ENCODE peak calls at places on chromosomes 5 and 9, in eight cellular contexts. One of them, this sample, is unnamed.

GRCh38 chr9:101476576-101477208 is 41.1 kb upstream of the ALDOB start:
- DNase-seq in SK-N-SH: no peak
- DNase-seq in frontal cortex: no peak
- DNase-seq in HFF-Myc: no peak
- DNase-seq in head of caudate nucleus: no peak
- DNase-seq in psoas muscle: no peak
- DNase-seq in sciatic nerve: no peak
- DNase-seq in CD8-positive, alpha-beta T cell: no peak
- DNase-seq in this sample: no peak

GRCh38 chr5:39547548-39548154 is 122.9 kb upstream of the DAB2 start:
- DNase-seq in SK-N-SH: peak; percentile 14
- DNase-seq in head of caudate nucleus: no peak
- DNase-seq in psoas muscle: no peak
- DNase-seq in CD8-positive, alpha-beta T cell: no peak
- DNase-seq in HFF-Myc: peak; percentile 57
- DNase-seq in frontal cortex: peak; percentile 13
- DNase-seq in sciatic nerve: no peak
- DNase-seq in this sample: no peak

GRCh38 chr5:40733439-40733838 is 22.3 kb downstream of the TTC33 start:
- DNase-seq in sciatic nerve: no peak
- DNase-seq in frontal cortex: no peak
- DNase-seq in head of caudate nucleus: no peak
- DNase-seq in HFF-Myc: no peak
- DNase-seq in psoas muscle: no peak
- DNase-seq in SK-N-SH: no peak
- DNase-seq in CD8-positive, alpha-beta T cell: no peak
- DNase-seq in this sample: no peak

GRCh38 chr9:123378956-123379660 is 23.1 kb downstream of the CRB2 start:
- DNase-seq in CD8-positive, alpha-beta T cell: no peak
- DNase-seq in head of caudate nucleus: no peak
- DNase-seq in SK-N-SH: no peak
- DNase-seq in frontal cortex: peak; percentile 28
- DNase-seq in psoas muscle: no peak
- DNase-seq in HFF-Myc: no peak
- DNase-seq in sciatic nerve: no peak
- DNase-seq in this sample: no peak

GRCh38 chr5:135108569-135108968 is 74.5 kb upstream of the PITX1 start:
- DNase-seq in SK-N-SH: no peak
- DNase-seq in frontal cortex: no peak
- DNase-seq in head of caudate nucleus: no peak
- DNase-seq in sciatic nerve: no peak
- DNase-seq in CD8-positive, alpha-beta T cell: no peak
- DNase-seq in psoas muscle: no peak
- DNase-seq in HFF-Myc: no peak
- DNase-seq in this sample: no peak

GRCh38 chr5:143606043-143606752 is 202.7 kb upstream of the NR3C1 start:
- DNase-seq in sciatic nerve: no peak
- DNase-seq in frontal cortex: no peak
- DNase-seq in SK-N-SH: no peak
- DNase-seq in psoas muscle: no peak
- DNase-seq in CD8-positive, alpha-beta T cell: no peak
- DNase-seq in head of caudate nucleus: no peak
- DNase-seq in HFF-Myc: no peak
- DNase-seq in this sample: no peak

GRCh38 chr9:106961623-106962022 is 98.7 kb downstream of the ZNF462 start:
- DNase-seq in psoas muscle: no peak
- DNase-seq in HFF-Myc: no peak
- DNase-seq in sciatic nerve: no peak
- DNase-seq in head of caudate nucleus: no peak
- DNase-seq in SK-N-SH: no peak
- DNase-seq in CD8-positive, alpha-beta T cell: no peak
- DNase-seq in frontal cortex: no peak
- DNase-seq in this sample: no peak

GRCh38 chr9:130946778-130947617 is 8.0 kb upstream of the FIBCD1 start:
- DNase-seq in CD8-positive, alpha-beta T cell: no peak
- DNase-seq in sciatic nerve: no peak
- DNase-seq in HFF-Myc: no peak
- DNase-seq in SK-N-SH: no peak
- DNase-seq in frontal cortex: no peak
- DNase-seq in head of caudate nucleus: peak; percentile 29
- DNase-seq in psoas muscle: no peak
- DNase-seq in this sample: no peak

GRCh38 chr5:61010759-61011460 is 65.9 kb downstream of the NDUFAF2 start:
- DNase-seq in HFF-Myc: no peak
- DNase-seq in frontal cortex: no peak
- DNase-seq in CD8-positive, alpha-beta T cell: no peak
- DNase-seq in psoas muscle: no peak
- DNase-seq in SK-N-SH: no peak
- DNase-seq in sciatic nerve: no peak
- DNase-seq in head of caudate nucleus: no peak
- DNase-seq in this sample: no peak

GRCh38 chr5:142120247-142120935 is 11.8 kb downstream of the NDFIP1 start:
- DNase-seq in sciatic nerve: no peak
- DNase-seq in CD8-positive, alpha-beta T cell: no peak
- DNase-seq in HFF-Myc: no peak
- DNase-seq in frontal cortex: no peak
- DNase-seq in head of caudate nucleus: no peak
- DNase-seq in SK-N-SH: no peak
- DNase-seq in psoas muscle: no peak
- DNase-seq in this sample: no peak

GRCh38 chr5:95520176-95520575 is 34.6 kb downstream of the SKIC3 start:
- DNase-seq in HFF-Myc: no peak
- DNase-seq in SK-N-SH: no peak
- DNase-seq in frontal cortex: no peak
- DNase-seq in CD8-positive, alpha-beta T cell: no peak
- DNase-seq in psoas muscle: no peak
- DNase-seq in sciatic nerve: no peak
- DNase-seq in head of caudate nucleus: no peak
- DNase-seq in this sample: no peak

GRCh38 chr5:146205499-146206202 is 2.2 kb downstream of the RBM27 start:
- DNase-seq in head of caudate nucleus: no peak
- DNase-seq in frontal cortex: no peak
- DNase-seq in sciatic nerve: no peak
- DNase-seq in SK-N-SH: no peak
- DNase-seq in CD8-positive, alpha-beta T cell: no peak
- DNase-seq in psoas muscle: no peak
- DNase-seq in HFF-Myc: no peak
- DNase-seq in this sample: no peak

GRCh38 chr9:132683873-132684272 is 13.6 kb downstream of the GTF3C4 start:
- DNase-seq in SK-N-SH: no peak
- DNase-seq in psoas muscle: no peak
- DNase-seq in frontal cortex: no peak
- DNase-seq in HFF-Myc: no peak
- DNase-seq in CD8-positive, alpha-beta T cell: no peak
- DNase-seq in head of caudate nucleus: no peak
- DNase-seq in sciatic nerve: no peak
- DNase-seq in this sample: no peak

GRCh38 chr5:16149621-16150020 is 30.0 kb downstream of the MARCHF11 start:
- DNase-seq in psoas muscle: no peak
- DNase-seq in sciatic nerve: no peak
- DNase-seq in SK-N-SH: no peak
- DNase-seq in head of caudate nucleus: no peak
- DNase-seq in frontal cortex: no peak
- DNase-seq in HFF-Myc: no peak
- DNase-seq in CD8-positive, alpha-beta T cell: no peak
- DNase-seq in this sample: no peak

GRCh38 chr9:78725565-78725964 is 428.6 kb downstream of the PSAT1 start:
- DNase-seq in head of caudate nucleus: no peak
- DNase-seq in sciatic nerve: no peak
- DNase-seq in HFF-Myc: no peak
- DNase-seq in SK-N-SH: no peak
- DNase-seq in frontal cortex: no peak
- DNase-seq in psoas muscle: no peak
- DNase-seq in CD8-positive, alpha-beta T cell: no peak
- DNase-seq in this sample: no peak

GRCh38 chr9:77194423-77194822 is 17.1 kb downstream of the VPS13A start:
- DNase-seq in sciatic nerve: no peak
- DNase-seq in CD8-positive, alpha-beta T cell: no peak
- DNase-seq in frontal cortex: no peak
- DNase-seq in SK-N-SH: no peak
- DNase-seq in psoas muscle: no peak
- DNase-seq in HFF-Myc: no peak
- DNase-seq in head of caudate nucleus: no peak
- DNase-seq in this sample: no peak

GRCh38 chr5:166172597-166172996 is 2118.8 kb upstream of the WWC1 start:
- DNase-seq in CD8-positive, alpha-beta T cell: no peak
- DNase-seq in psoas muscle: no peak
- DNase-seq in SK-N-SH: no peak
- DNase-seq in frontal cortex: no peak
- DNase-seq in HFF-Myc: no peak
- DNase-seq in sciatic nerve: no peak
- DNase-seq in head of caudate nucleus: no peak
- DNase-seq in this sample: no peak

GRCh38 chr5:142684508-142685031 is 1.3 kb downstream of the FGF1 start:
- DNase-seq in frontal cortex: peak; percentile 42
- DNase-seq in psoas muscle: no peak
- DNase-seq in head of caudate nucleus: peak; percentile 89
- DNase-seq in HFF-Myc: no peak
- DNase-seq in CD8-positive, alpha-beta T cell: no peak
- DNase-seq in SK-N-SH: no peak
- DNase-seq in sciatic nerve: peak; percentile 74
- DNase-seq in this sample: no peak

GRCh38 chr9:108634164-108634563 is 221.6 kb downstream of the ACTL7B start:
- DNase-seq in HFF-Myc: no peak
- DNase-seq in head of caudate nucleus: no peak
- DNase-seq in CD8-positive, alpha-beta T cell: no peak
- DNase-seq in frontal cortex: no peak
- DNase-seq in psoas muscle: no peak
- DNase-seq in SK-N-SH: no peak
- DNase-seq in sciatic nerve: no peak
- DNase-seq in this sample: no peak

GRCh38 chr5:109654455-109654854 is 35.3 kb upstream of the MAN2A1 start:
- DNase-seq in CD8-positive, alpha-beta T cell: no peak
- DNase-seq in HFF-Myc: no peak
- DNase-seq in head of caudate nucleus: no peak
- DNase-seq in SK-N-SH: no peak
- DNase-seq in sciatic nerve: no peak
- DNase-seq in psoas muscle: peak; percentile 21
- DNase-seq in frontal cortex: no peak
- DNase-seq in this sample: no peak

GRCh38 chr5:158599132-158599531 is 500.6 kb downstream of the EBF1 start:
- DNase-seq in frontal cortex: no peak
- DNase-seq in CD8-positive, alpha-beta T cell: no peak
- DNase-seq in head of caudate nucleus: peak; percentile 9
- DNase-seq in psoas muscle: no peak
- DNase-seq in SK-N-SH: no peak
- DNase-seq in HFF-Myc: no peak
- DNase-seq in sciatic nerve: no peak
- DNase-seq in this sample: no peak

GRCh38 chr9:126965541-126966428 is 51.2 kb downstream of the RALGPS1 start:
- DNase-seq in sciatic nerve: no peak
- DNase-seq in SK-N-SH: peak; percentile 73
- DNase-seq in head of caudate nucleus: peak; percentile 64
- DNase-seq in psoas muscle: peak; percentile 39
- DNase-seq in HFF-Myc: peak; percentile 20
- DNase-seq in CD8-positive, alpha-beta T cell: peak; percentile 54
- DNase-seq in frontal cortex: no peak
- DNase-seq in this sample: no peak

GRCh38 chr9:20395671-20396070 is 226.6 kb downstream of the MLLT3 start:
- DNase-seq in HFF-Myc: no peak
- DNase-seq in head of caudate nucleus: no peak
- DNase-seq in sciatic nerve: no peak
- DNase-seq in SK-N-SH: no peak
- DNase-seq in frontal cortex: no peak
- DNase-seq in psoas muscle: no peak
- DNase-seq in CD8-positive, alpha-beta T cell: no peak
- DNase-seq in this sample: no peak

GRCh38 chr9:265209-265900 is 50.7 kb downstream of the DOCK8 start:
- DNase-seq in HFF-Myc: no peak
- DNase-seq in CD8-positive, alpha-beta T cell: no peak
- DNase-seq in psoas muscle: no peak
- DNase-seq in SK-N-SH: no peak
- DNase-seq in head of caudate nucleus: no peak
- DNase-seq in frontal cortex: no peak
- DNase-seq in sciatic nerve: no peak
- DNase-seq in this sample: no peak

GRCh38 chr9:20624201-20625002 is 2.1 kb upstream of the MLLT3 start:
- DNase-seq in sciatic nerve: peak; percentile 64
- DNase-seq in CD8-positive, alpha-beta T cell: peak; percentile 31
- DNase-seq in psoas muscle: peak; percentile 37
- DNase-seq in frontal cortex: peak; percentile 48
- DNase-seq in HFF-Myc: peak; percentile 65
- DNase-seq in SK-N-SH: peak; percentile 45
- DNase-seq in head of caudate nucleus: peak; percentile 46
- DNase-seq in this sample: no peak

GRCh38 chr5:107331312-107331711 is 339.4 kb downstream of the EFNA5 start:
- DNase-seq in sciatic nerve: no peak
- DNase-seq in psoas muscle: no peak
- DNase-seq in SK-N-SH: no peak
- DNase-seq in HFF-Myc: no peak
- DNase-seq in head of caudate nucleus: no peak
- DNase-seq in frontal cortex: no peak
- DNase-seq in CD8-positive, alpha-beta T cell: no peak
- DNase-seq in this sample: no peak

GRCh38 chr5:78065663-78066062 is 228.8 kb downstream of the AP3B1 start:
- DNase-seq in head of caudate nucleus: no peak
- DNase-seq in CD8-positive, alpha-beta T cell: no peak
- DNase-seq in psoas muscle: no peak
- DNase-seq in SK-N-SH: no peak
- DNase-seq in HFF-Myc: no peak
- DNase-seq in frontal cortex: no peak
- DNase-seq in sciatic nerve: no peak
- DNase-seq in this sample: no peak

GRCh38 chr5:142202282-142202681 is 93.7 kb downstream of the NDFIP1 start:
- DNase-seq in psoas muscle: no peak
- DNase-seq in sciatic nerve: no peak
- DNase-seq in HFF-Myc: no peak
- DNase-seq in CD8-positive, alpha-beta T cell: no peak
- DNase-seq in head of caudate nucleus: no peak
- DNase-seq in frontal cortex: no peak
- DNase-seq in SK-N-SH: no peak
- DNase-seq in this sample: no peak

GRCh38 chr5:11617080-11617479 is 287.2 kb downstream of the CTNND2 start:
- DNase-seq in head of caudate nucleus: no peak
- DNase-seq in sciatic nerve: no peak
- DNase-seq in CD8-positive, alpha-beta T cell: no peak
- DNase-seq in SK-N-SH: no peak
- DNase-seq in HFF-Myc: no peak
- DNase-seq in psoas muscle: no peak
- DNase-seq in frontal cortex: no peak
- DNase-seq in this sample: no peak

This sample was measured in left lung.